ENCODE peak calls at places on chromosomes 12 and 14, in seven cellular contexts. W is ovary, M is cardiac muscle cell, E is adipocyte, H is body of pancreas, T is fibroblast of lung, C is NT2/D1. S is an unnamed sample.

GRCh38 chr14:46480817-46481216 is 170.8 kb downstream of the RPL10L start:
- DNase-seq in E (no peak), M (no peak), T (no peak), C (no peak), W (no peak), H (no peak), S (no peak)

GRCh38 chr14:22558221-22558913 is 30.7 kb downstream of the DAD1 start:
- DNase-seq in W (no peak), M (no peak), T (no peak), E (no peak), H (no peak), C (no peak), S (no peak)

GRCh38 chr14:23121401-23121800 is 2.3 kb upstream of the CEBPE start:
- DNase-seq in C (no peak), M (no peak), H (peak; percentile 54), E (peak; percentile 34), T (peak; percentile 82), W (peak; percentile 86), S (no peak)

GRCh38 chr14:67722293-67722692 is 20.6 kb downstream of the RDH12 start:
- DNase-seq in T (peak; percentile 48), E (peak; percentile 37), H (peak; percentile 62), W (peak; percentile 80), C (no peak), M (peak; percentile 53), S (peak; percentile 90)

GRCh38 chr14:67418368-67419174 is 6.6 kb upstream of the PLEK2 start:
- DNase-seq in H (peak; percentile 73), T (no peak), C (no peak), M (no peak), E (no peak), W (no peak), S (no peak)

GRCh38 chr12:125098676-125099406 is 33.6 kb downstream of the AACS start:
- DNase-seq in C (no peak), H (no peak), W (no peak), T (no peak), M (no peak), E (no peak), S (no peak)

GRCh38 chr14:102461490-102462317 is 47.9 kb downstream of the ANKRD9 start:
- DNase-seq in C (no peak), H (no peak), M (no peak), W (no peak), E (no peak), T (no peak), S (no peak)

GRCh38 chr12:60148831-60149230 is 553.0 kb downstream of the SLC16A7 start:
- DNase-seq in T (peak; percentile 93), M (no peak), E (peak; percentile 82), H (no peak), W (no peak), C (no peak), S (no peak)

GRCh38 chr14:74400328-74400727 is 25.7 kb downstream of the SYNDIG1L start:
- DNase-seq in T (no peak), C (no peak), E (peak; percentile 16), H (no peak), W (no peak), M (peak; percentile 20), S (no peak)

GRCh38 chr14:106694638-106695393 is 1168.4 kb downstream of the TMEM121 start:
- DNase-seq in T (no peak), E (no peak), C (no peak), W (no peak), M (no peak), H (no peak), S (peak; percentile 39)

GRCh38 chr12:6533653-6534157 is 612 bp upstream of the GAPDH start:
- DNase-seq in E (peak; percentile 86), H (peak; percentile 62), C (peak; percentile 98), T (peak; percentile 82), M (peak; percentile 93), W (peak; percentile 80), S (peak; percentile 80)

GRCh38 chr12:53181935-53182334 is 1.2 kb upstream of the CSAD start:
- DNase-seq in E (peak; percentile 9), W (no peak), H (no peak), T (no peak), C (no peak), M (no peak), S (no peak)

GRCh38 chr12:10082057-10082874 is 16.5 kb downstream of the CLEC1A start:
- DNase-seq in C (no peak), M (no peak), W (no peak), T (no peak), H (no peak), E (no peak), S (no peak)

GRCh38 chr12:14325716-14326343 is 39.7 kb upstream of the ATF7IP start:
- DNase-seq in E (no peak), C (no peak), W (no peak), T (no peak), M (no peak), H (no peak), S (no peak)

GRCh38 chr12:62434504-62435336 is 31.9 kb upstream of the MON2 start:
- DNase-seq in W (no peak), H (peak; percentile 16), M (no peak), T (no peak), C (no peak), E (no peak), S (peak; percentile 26)

GRCh38 chr12:1374296-1374695 is 220.1 kb downstream of the FBXL14 start:
- DNase-seq in H (no peak), C (no peak), W (no peak), M (no peak), E (no peak), T (peak; percentile 23), S (no peak)

GRCh38 chr12:51371295-51371953 is 19.8 kb downstream of the GALNT6 start:
- DNase-seq in C (peak; percentile 95), W (peak; percentile 85), E (peak; percentile 98), M (peak; percentile 36), H (peak; percentile 81), T (peak; percentile 98), S (peak; percentile 72)

GRCh38 chr14:51210594-51210993 is 29.5 kb upstream of the TMX1 start:
- DNase-seq in E (no peak), T (no peak), M (no peak), W (no peak), H (no peak), C (no peak), S (no peak)

GRCh38 chr14:94111276-94112095 is 950 bp downstream of the IFI27 start:
- DNase-seq in H (no peak), E (no peak), M (no peak), W (no peak), T (no peak), C (no peak), S (peak; percentile 69)

GRCh38 chr12:58346032-58346632 is 404.8 kb downstream of the ATP23 start:
- DNase-seq in M (peak; percentile 51), E (peak; percentile 86), C (no peak), W (no peak), H (no peak), T (peak; percentile 49), S (no peak)

GRCh38 chr14:33016611-33017010 is 77.9 kb downstream of the NPAS3 start:
- DNase-seq in W (no peak), T (no peak), M (no peak), E (no peak), C (no peak), H (no peak), S (no peak)
- H3K27me3 ChIP-seq in W (no peaks in the 10 kb centered on the region), T (no peaks in the 10 kb centered on the region), M (no peaks in the 10 kb centered on the region), E (no peaks in the 10 kb centered on the region), C (no peaks in the 10 kb centered on the region), H (no peaks in the 10 kb centered on the region), S (no peaks in the 10 kb centered on the region)

GRCh38 chr12:106586803-106587684 is 4.2 kb downstream of the RFX4 start:
- DNase-seq in T (no peak), C (no peak), W (no peak), H (peak; percentile 22), E (peak; percentile 7), M (peak; percentile 62), S (peak; percentile 45)
- H3K4me1 ChIP-seq in T (no peaks in the 10 kb centered on the region), C (peaks cover 4% of the 10 kb centered on the region), W (peaks cover 5% of the 10 kb centered on the region), H (peaks cover 36% of the 10 kb centered on the region), E (peaks cover 5% of the 10 kb centered on the region), M (peaks cover 22% of the 10 kb centered on the region), S (peaks cover 2% of the 10 kb centered on the region)

GRCh38 chr14:20331048-20331613 is 1.9 kb downstream of the CCNB1IP1 start:
- DNase-seq in W (no peak), E (no peak), C (no peak), T (no peak), H (no peak), M (no peak), S (no peak)

GRCh38 chr14:20327005-20327869 is 5.8 kb downstream of the CCNB1IP1 start:
- DNase-seq in H (no peak), C (no peak), W (no peak), T (peak; percentile 55), E (peak; percentile 90), M (peak; percentile 64), S (no peak)

GRCh38 chr14:20328705-20329104 is 4.4 kb downstream of the CCNB1IP1 start:
- DNase-seq in C (no peak), H (no peak), E (no peak), T (no peak), M (no peak), W (no peak), S (no peak)

GRCh38 chr14:20332386-20332945 is 613 bp downstream of the CCNB1IP1 start:
- DNase-seq in H (peak; percentile 34), M (peak; percentile 62), W (no peak), C (no peak), E (peak; percentile 57), T (peak; percentile 8), S (no peak)

DNA sequence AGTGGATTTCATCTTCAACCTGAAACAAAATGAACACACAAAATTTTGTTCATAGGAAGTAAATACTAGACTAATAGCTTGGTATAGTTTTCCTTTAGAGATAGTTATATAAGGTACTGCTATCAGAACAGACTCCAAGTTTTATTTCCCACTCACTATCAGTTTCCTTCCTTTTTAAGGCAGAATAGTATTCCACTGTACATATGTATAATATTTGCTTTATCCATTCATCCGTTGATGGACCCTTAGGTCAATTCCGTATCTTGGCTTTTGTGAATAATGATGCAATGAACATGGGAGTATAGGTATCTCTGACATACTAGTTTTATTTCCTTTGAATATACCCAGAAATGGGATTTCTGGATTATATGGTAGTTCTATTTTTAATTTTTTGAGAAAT is 3.7 kb downstream of the CCNB1IP1 start:
- DNase-seq in E (no peak), C (no peak), W (no peak), H (no peak), T (no peak), M (no peak), S (no peak)
- H3K4me3 ChIP-seq in E (no peak overlapping the region), C (no peak overlapping the region), W (no peak overlapping the region), H (no peak overlapping the region), T (no peak overlapping the region), M (no peak overlapping the region), S (no peak overlapping the region)

GRCh38 chr14:64864258-64864657 is 15.4 kb downstream of the SPTB start:
- DNase-seq in T (no peak), M (no peak), C (no peak), H (no peak), W (no peak), E (no peak), S (no peak)

GRCh38 chr14:64857979-64858740 is 21.5 kb downstream of the SPTB start:
- DNase-seq in H (no peak), T (no peak), C (no peak), E (no peak), M (no peak), W (no peak), S (no peak)

GRCh38 chr14:64860039-64860438 is 19.7 kb downstream of the SPTB start:
- DNase-seq in C (no peak), W (no peak), M (no peak), T (no peak), E (no peak), H (no peak), S (no peak)

GRCh38 chr14:64865992-64866391 is 13.7 kb downstream of the SPTB start:
- DNase-seq in H (no peak), M (no peak), T (no peak), W (no peak), C (no peak), E (no peak), S (no peak)

GRCh38 chr14:64861916-64862315 is 17.8 kb downstream of the SPTB start:
- DNase-seq in H (no peak), E (no peak), W (no peak), M (no peak), T (no peak), C (no peak), S (no peak)
- H3K27me3 ChIP-seq in H (no peaks in the 10 kb centered on the region), E (peaks cover 76% of the 10 kb centered on the region), W (no peaks in the 10 kb centered on the region), M (no peaks in the 10 kb centered on the region), T (peaks cover 21% of the 10 kb centered on the region), C (no peaks in the 10 kb centered on the region), S (no peaks in the 10 kb centered on the region)